ENCODE peak calls at places on chromosomes 3 and 15, in eight cellular contexts. F, I, A, S, G, H, Z and E are unnamed samples. For H3K36me3, the result is how much of the 10 kb centered on the place peaks cover.

GRCh38 chr15:95304116-95304873 is 1026.2 kb upstream of the NR2F2 start:
- DNase-seq in G (no peak), F (no peak), Z (no peak), I (no peak), A (peak), H (no peak), S (no peak), E (no peak)

GRCh38 chr15:75065851-75066509 is 42.6 kb downstream of the PPCDC start:
- DNase-seq in I (peak), S (no peak), F (no peak), H (no peak), A (peak), G (no peak), Z (no peak), E (no peak)

GRCh38 chr15:77395013-77395774 is 24.7 kb downstream of the PEAK1 start:
- DNase-seq in Z (no peak), F (no peak), A (no peak), H (no peak), S (no peak), G (no peak), I (no peak), E (no peak)

GRCh38 chr3:111582114-111582461 is 13.1 kb downstream of the ZBED2 start:
- DNase-seq in I (peak), F (no peak), Z (no peak), S (peak), A (peak), G (no peak), H (no peak), E (peak)

GRCh38 chr15:51759557-51760070 is 8.2 kb downstream of the TMOD2 start:
- DNase-seq in F (no peak), H (no peak), A (peak), Z (no peak), S (no peak), I (no peak), G (no peak), E (peak)

GRCh38 chr3:59545369-59545768 is 495.5 kb upstream of the CFAP20DC start:
- DNase-seq in I (no peak), S (no peak), A (no peak), G (no peak), H (no peak), F (no peak), Z (no peak), E (no peak)

GRCh38 chr15:68098465-68098864 is 44.4 kb downstream of the PIAS1 start:
- DNase-seq in G (no peak), F (no peak), A (no peak), S (no peak), H (peak), I (no peak), Z (no peak), E (no peak)

GRCh38 chr15:62482715-62483429 is 317.8 kb upstream of the C2CD4B start:
- DNase-seq in S (peak), F (no peak), G (no peak), H (peak), Z (no peak), I (peak), A (peak), E (no peak)

GRCh38 chr3:45546636-45547201 is 47.8 kb upstream of the LIMD1 start:
- DNase-seq in H (peak), G (no peak), F (no peak), Z (no peak), I (peak), S (peak), A (no peak), E (no peak)

GRCh38 chr3:125594581-125595011 is 701 bp downstream of the OSBPL11 start:
- DNase-seq in I (no peak), H (peak), G (no peak), F (peak), S (no peak), Z (peak), A (peak), E (peak)

GRCh38 chr15:99114511-99115299 is 9.8 kb downstream of the SYNM start:
- DNase-seq in H (no peak), F (no peak), G (no peak), Z (no peak), I (no peak), A (no peak), S (no peak), E (no peak)

GRCh38 chr3:96813820-96814580 is 394 bp upstream of the EPHA6 start:
- DNase-seq in I (peak), S (no peak), A (peak), H (no peak), G (peak), Z (no peak), F (peak), E (no peak)

GRCh38 chr3:76566211-76566534 is 473.7 kb upstream of the ROBO2 start:
- DNase-seq in A (no peak), I (no peak), Z (no peak), S (no peak), F (no peak), H (no peak), G (no peak), E (no peak)

GRCh38 chr3:57281710-57282109 is 10.8 kb downstream of the ASB14 start:
- DNase-seq in H (no peak), Z (no peak), S (no peak), G (no peak), F (no peak), I (peak), A (peak), E (no peak)

GRCh38 chr3:171285287-171285686 is 174.9 kb downstream of the TNIK start:
- DNase-seq in H (no peak), I (no peak), Z (no peak), F (no peak), G (no peak), A (no peak), S (no peak), E (no peak)

GRCh38 chr3:42729404-42730145 is 27.0 kb upstream of the HHATL start:
- DNase-seq in H (no peak), G (no peak), F (no peak), A (no peak), Z (no peak), S (no peak), I (no peak), E (no peak)

GRCh38 chr3:188518835-188519452 is 365.0 kb downstream of the LPP start:
- DNase-seq in Z (no peak), A (no peak), I (peak), S (no peak), H (no peak), G (no peak), F (no peak), E (no peak)

GRCh38 chr15:31459011-31459748 is 132.5 kb downstream of the KLF13 start:
- DNase-seq in I (no peak), S (no peak), Z (no peak), A (no peak), H (peak), F (no peak), G (no peak), E (no peak)
- H3K4me3 ChIP-seq in I (no peak), S (no peak), Z (no peak), A (no peak), H (peak), F (no peak), G (no peak), E (no peak)

GRCh38 chr15:28264166-28264565 is 57.8 kb downstream of the HERC2 start:
- DNase-seq in G (no peak), I (no peak), S (no peak), Z (no peak), A (no peak), F (no peak), H (no peak), E (no peak)

GRCh38 chr15:28267727-28268126 is 54.3 kb downstream of the HERC2 start:
- DNase-seq in A (no peak), G (no peak), Z (no peak), F (no peak), H (no peak), I (no peak), S (no peak), E (no peak)

GRCh38 chr15:28269097-28269496 is 52.9 kb downstream of the HERC2 start:
- DNase-seq in A (no peak), H (no peak), G (no peak), Z (no peak), S (no peak), F (no peak), I (peak), E (no peak)

GRCh38 chr15:28262438-28262837 is 59.5 kb downstream of the HERC2 start:
- DNase-seq in I (no peak), A (no peak), H (no peak), F (no peak), S (no peak), Z (no peak), G (no peak), E (no peak)

DNA sequence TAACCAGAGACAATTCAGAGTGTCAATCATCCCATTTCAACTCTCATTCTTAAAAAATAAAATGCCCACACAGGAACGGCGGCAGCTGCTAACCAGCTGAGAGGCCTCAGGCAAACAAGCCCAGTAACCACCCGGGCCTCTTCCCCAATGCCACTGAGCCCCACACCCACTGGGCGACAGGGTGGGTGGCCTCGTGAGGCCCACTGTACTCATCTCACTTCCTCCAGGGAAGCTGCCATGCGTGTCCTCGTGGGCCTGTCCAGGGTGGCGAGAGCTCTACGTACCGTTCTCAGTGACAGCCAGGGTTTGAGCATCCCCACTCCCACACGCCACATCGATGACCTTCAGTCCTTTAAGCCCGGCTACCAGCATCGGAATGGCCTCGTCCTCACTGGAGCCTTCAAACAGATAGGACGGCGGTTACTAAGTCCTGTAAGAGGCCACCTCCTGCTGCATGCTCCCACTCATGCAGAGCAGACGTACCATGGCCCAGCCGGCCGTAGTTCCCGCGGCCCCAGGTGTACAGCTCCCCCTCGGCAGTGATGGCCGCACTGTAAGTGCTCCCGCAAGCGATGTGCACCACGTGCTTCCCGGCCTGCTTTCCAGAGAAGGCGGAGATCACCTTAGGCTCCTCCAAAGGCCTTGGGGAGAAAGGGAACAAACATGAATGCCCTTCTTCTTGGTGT is 56.5 kb downstream of the HERC2 start:
- DNase-seq in G (no peak), I (no peak), S (no peak), F (no peak), Z (no peak), A (no peak), H (no peak), E (no peak)
- H3K36me3 ChIP-seq in G (under half), I (under half), S (under half), F (half or more), Z (half or more), A (under half), H (half or more), E (under half)

DNA sequence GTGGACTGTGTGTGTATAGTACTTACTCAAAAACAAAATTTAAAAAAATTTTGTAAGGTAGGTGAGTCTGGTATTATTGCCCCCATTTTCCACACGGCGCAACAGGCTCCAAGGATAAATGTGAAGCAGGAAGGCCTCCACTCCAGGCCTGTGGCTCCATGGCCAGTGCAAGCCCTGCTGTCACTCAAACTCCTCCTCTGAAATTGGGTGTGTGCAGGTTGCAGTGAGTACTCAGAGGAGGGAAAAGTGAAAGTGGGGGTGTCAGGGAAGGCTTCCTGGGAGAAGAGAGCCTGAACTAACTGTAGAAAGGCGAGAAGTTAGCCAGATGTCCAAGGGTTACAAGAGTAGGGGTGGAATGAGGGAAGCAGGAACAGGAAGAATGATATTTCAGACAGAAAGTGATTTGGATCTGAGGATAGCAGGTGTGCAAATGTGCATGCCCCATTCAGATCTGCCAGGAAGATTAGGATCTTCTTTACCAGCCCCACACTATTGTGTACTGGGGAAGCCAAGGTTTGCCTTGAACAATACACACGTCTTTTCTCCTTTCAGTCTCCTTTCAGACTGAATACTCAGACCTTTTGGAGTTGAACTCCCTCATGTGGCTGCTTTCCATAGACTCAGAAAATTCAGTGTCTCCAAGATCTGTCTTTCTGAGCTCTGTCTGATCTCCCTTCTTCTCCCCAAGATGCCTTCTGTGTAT is 48.7 kb upstream of the RYK start:
- DNase-seq in S (no peak), F (no peak), I (peak), H (no peak), A (peak), G (no peak), Z (no peak), E (no peak)
- TF ChIP-seq CTCF in S (peak), F (no peak), I (peak), H (no peak), A (peak), G (no peak), Z (no peak), E (peak)

GRCh38 chr15:45200001-45200798 is 12.4 kb upstream of the SHF start:
- DNase-seq in Z (peak), G (peak), I (peak), F (peak), A (peak), H (peak), S (peak), E (peak)

GRCh38 chr15:45200799-45201556 is 13.2 kb upstream of the SHF start:
- DNase-seq in Z (peak), F (peak), G (peak), A (peak), I (peak), S (peak), H (peak), E (peak)

GRCh38 chr15:45199136-45199810 is 11.5 kb upstream of the SHF start:
- DNase-seq in A (no peak), G (no peak), S (no peak), Z (no peak), I (peak), H (peak), F (no peak), E (no peak)

GRCh38 chr15:45203182-45203581 is 15.4 kb upstream of the SHF start:
- DNase-seq in F (no peak), Z (no peak), S (no peak), H (no peak), G (no peak), A (peak), I (no peak), E (no peak)

GRCh38 chr15:45201557-45202246 is 13.9 kb upstream of the SHF start:
- DNase-seq in Z (no peak), G (no peak), I (no peak), S (no peak), H (no peak), A (no peak), F (no peak), E (no peak)
- H3K4me3 ChIP-seq in Z (peak), G (peak), I (peak), S (no peak), H (peak), A (no peak), F (no peak), E (no peak)

GRCh38 chr15:66752078-66752477 is 50.0 kb downstream of the SMAD6 start:
- DNase-seq in H (no peak), I (no peak), F (no peak), G (no peak), A (no peak), S (no peak), Z (no peak), E (no peak)
- H3K36me3 ChIP-seq in H (under half), I (under half), F (under half), G (under half), A (under half), S (under half), Z (under half), E (under half)

DNA sequence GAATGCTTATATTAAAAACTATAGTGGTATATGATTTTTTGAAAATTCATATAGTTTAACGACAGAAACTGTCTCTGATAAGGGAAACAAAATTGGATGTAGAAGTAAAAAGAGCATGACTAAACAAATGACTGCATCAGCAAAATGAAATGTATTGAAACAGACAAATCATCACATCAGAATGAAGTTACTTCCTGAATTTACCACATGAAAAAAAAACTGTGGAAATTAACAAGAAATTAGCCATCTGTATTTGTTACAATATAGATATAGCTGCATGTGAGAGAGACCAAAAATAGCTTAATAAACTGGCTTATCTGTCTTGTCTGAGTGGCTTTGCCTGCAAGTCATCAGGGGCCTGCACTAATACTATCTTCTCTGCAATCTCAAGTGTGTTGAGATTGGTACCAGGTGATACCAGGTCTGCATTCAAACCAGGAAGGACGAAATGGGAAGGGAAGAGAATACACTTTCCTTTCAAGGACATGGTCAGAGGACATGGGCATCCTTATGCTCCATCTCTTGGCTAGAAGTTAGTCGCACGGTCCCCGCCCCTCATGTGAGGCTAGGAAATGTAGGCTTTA is 388.7 kb downstream of the GRM7 start:
- DNase-seq in H (no peak), G (no peak), Z (no peak), I (no peak), A (peak), S (no peak), F (no peak), E (no peak)
- TF ChIP-seq CTCF in H (no peak), G (no peak), Z (no peak), I (no peak), A (no peak), S (no peak), F (no peak), E (no peak)

GRCh38 chr15:41775651-41776050 is 1.4 kb downstream of the MAPKBP1 start:
- DNase-seq in H (peak), A (peak), S (no peak), F (no peak), G (no peak), I (no peak), Z (no peak), E (no peak)
- H3K4me3 ChIP-seq in H (peak), A (peak), S (peak), F (no peak), G (peak), I (peak), Z (peak), E (peak)

GRCh38 chr3:134362670-134363380 is 11.4 kb downstream of the AMOTL2 start:
- DNase-seq in S (no peak), A (no peak), G (no peak), I (no peak), H (no peak), Z (no peak), F (no peak), E (no peak)

GRCh38 chr3:134364061-134364935 is 9.9 kb downstream of the AMOTL2 start:
- DNase-seq in A (peak), G (peak), F (peak), Z (peak), I (peak), H (no peak), S (peak), E (peak)

GRCh38 chr3:134364936-134365765 is 9.1 kb downstream of the AMOTL2 start:
- DNase-seq in A (peak), G (no peak), I (no peak), Z (no peak), F (no peak), H (peak), S (no peak), E (no peak)

GRCh38 chr3:134362221-134362620 is 12.0 kb downstream of the AMOTL2 start:
- DNase-seq in S (no peak), H (no peak), Z (no peak), F (no peak), A (no peak), G (no peak), I (no peak), E (no peak)

GRCh38 chr3:134363381-134363755 is 10.9 kb downstream of the AMOTL2 start:
- DNase-seq in I (no peak), Z (no peak), A (no peak), G (no peak), F (no peak), S (no peak), H (no peak), E (no peak)
- H3K36me3 ChIP-seq in I (half or more), Z (half or more), A (under half), G (under half), F (half or more), S (under half), H (under half), E (half or more)

GRCh38 chr15:83011271-83012037 is at the start of gene C15orf40:
- DNase-seq in S (peak), Z (peak), F (peak), H (peak), A (peak), I (peak), G (peak), E (no peak)
- TF ChIP-seq CTCF in S (peak), Z (peak), F (peak), H (peak), A (peak), I (peak), G (peak), E (peak)